ENCODE peak calls at places on chromosomes 11 and 22, in ten cellular contexts. One of them, this sample, is unnamed.

GRCh38 chr22:33828302-33828701 is 92.0 kb downstream of the LARGE1 start:
- DNase-seq in right lobe of liver: no peak
- DNase-seq in CD4-positive, alpha-beta T cell: no peak
- DNase-seq in kidney: no peak
- DNase-seq in naive thymus-derived CD4-positive, alpha-beta T cell: no peak
- DNase-seq in lower lobe of right lung: no peak
- DNase-seq in HepG2: no peak
- DNase-seq in brain microvascular endothelial cell: no peak
- DNase-seq in GM23248: no peak
- DNase-seq in hepatocyte: no peak
- DNase-seq in this sample: no peak

GRCh38 chr11:57901278-57901677 is 122.4 kb upstream of the OR9Q1 start:
- DNase-seq in brain microvascular endothelial cell: no peak
- DNase-seq in GM23248: no peak
- DNase-seq in naive thymus-derived CD4-positive, alpha-beta T cell: no peak
- DNase-seq in CD4-positive, alpha-beta T cell: no peak
- DNase-seq in HepG2: no peak
- DNase-seq in kidney: no peak
- DNase-seq in hepatocyte: no peak
- DNase-seq in lower lobe of right lung: no peak
- DNase-seq in right lobe of liver: no peak
- DNase-seq in this sample: no peak

GRCh38 chr22:28883917-28884753 is 763 bp downstream of the ZNRF3 start:
- DNase-seq in brain microvascular endothelial cell: peak; percentile 15
- DNase-seq in naive thymus-derived CD4-positive, alpha-beta T cell: peak; percentile 45
- DNase-seq in kidney: peak; percentile 85
- DNase-seq in hepatocyte: peak; percentile 67
- DNase-seq in HepG2: no peak
- DNase-seq in CD4-positive, alpha-beta T cell: peak; percentile 25
- DNase-seq in GM23248: peak; percentile 77
- DNase-seq in lower lobe of right lung: peak; percentile 65
- DNase-seq in right lobe of liver: peak; percentile 65
- DNase-seq in this sample: no peak

GRCh38 chr11:58609723-58610122 is 12.7 kb upstream of the CNTF start:
- DNase-seq in brain microvascular endothelial cell: no peak
- DNase-seq in lower lobe of right lung: no peak
- DNase-seq in hepatocyte: no peak
- DNase-seq in naive thymus-derived CD4-positive, alpha-beta T cell: no peak
- DNase-seq in CD4-positive, alpha-beta T cell: no peak
- DNase-seq in right lobe of liver: no peak
- DNase-seq in GM23248: no peak
- DNase-seq in HepG2: no peak
- DNase-seq in kidney: no peak
- DNase-seq in this sample: no peak

GRCh38 chr11:103091024-103091423 is 936 bp downstream of the DCUN1D5 start:
- DNase-seq in hepatocyte: peak; percentile 14
- DNase-seq in naive thymus-derived CD4-positive, alpha-beta T cell: no peak
- DNase-seq in brain microvascular endothelial cell: no peak
- DNase-seq in HepG2: peak; percentile 12
- DNase-seq in lower lobe of right lung: no peak
- DNase-seq in kidney: no peak
- DNase-seq in GM23248: peak; percentile 54
- DNase-seq in CD4-positive, alpha-beta T cell: no peak
- DNase-seq in right lobe of liver: no peak
- DNase-seq in this sample: no peak

GRCh38 chr11:70084046-70084984 is 6.2 kb downstream of the ANO1 start:
- DNase-seq in GM23248: no peak
- DNase-seq in kidney: no peak
- DNase-seq in lower lobe of right lung: no peak
- DNase-seq in right lobe of liver: no peak
- DNase-seq in HepG2: no peak
- DNase-seq in naive thymus-derived CD4-positive, alpha-beta T cell: no peak
- DNase-seq in hepatocyte: no peak
- DNase-seq in brain microvascular endothelial cell: no peak
- DNase-seq in CD4-positive, alpha-beta T cell: no peak
- DNase-seq in this sample: no peak

GRCh38 chr11:12075822-12076821 is 34.3 kb upstream of the MICAL2 start:
- DNase-seq in GM23248: peak; percentile 100
- DNase-seq in CD4-positive, alpha-beta T cell: no peak
- DNase-seq in right lobe of liver: no peak
- DNase-seq in hepatocyte: peak; percentile 55
- DNase-seq in brain microvascular endothelial cell: peak; percentile 100
- DNase-seq in lower lobe of right lung: no peak
- DNase-seq in HepG2: no peak
- DNase-seq in naive thymus-derived CD4-positive, alpha-beta T cell: no peak
- DNase-seq in kidney: peak; percentile 75
- DNase-seq in this sample: peak; percentile 81

GRCh38 chr11:26987726-26988125 is 6.2 kb upstream of the FIBIN start:
- DNase-seq in hepatocyte: no peak
- DNase-seq in lower lobe of right lung: no peak
- DNase-seq in GM23248: peak; percentile 18
- DNase-seq in brain microvascular endothelial cell: no peak
- DNase-seq in kidney: no peak
- DNase-seq in HepG2: no peak
- DNase-seq in naive thymus-derived CD4-positive, alpha-beta T cell: no peak
- DNase-seq in CD4-positive, alpha-beta T cell: no peak
- DNase-seq in right lobe of liver: no peak
- DNase-seq in this sample: no peak

DNA sequence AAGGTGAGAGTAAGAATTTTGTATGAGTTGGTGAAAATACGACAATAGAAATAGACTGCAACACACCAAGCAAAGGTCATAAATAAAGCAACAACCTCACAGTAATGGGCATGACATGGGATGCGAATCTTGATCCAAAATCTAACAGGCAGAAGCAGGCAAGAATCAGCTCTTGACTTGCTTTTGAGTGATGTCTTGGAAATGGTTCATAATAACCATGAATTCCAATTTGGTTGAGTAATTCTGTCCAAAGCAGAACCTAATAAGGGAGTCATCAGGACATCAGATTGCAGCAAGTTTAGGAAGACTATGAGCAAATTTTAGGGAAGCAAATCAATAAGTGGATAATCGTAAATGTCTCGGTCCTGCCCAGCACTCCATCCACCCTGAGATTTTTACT is 224.0 kb upstream of the ISX start:
- DNase-seq in HepG2: no peak
- DNase-seq in naive thymus-derived CD4-positive, alpha-beta T cell: no peak
- DNase-seq in kidney: no peak
- DNase-seq in brain microvascular endothelial cell: no peak
- DNase-seq in hepatocyte: no peak
- DNase-seq in right lobe of liver: no peak
- DNase-seq in GM23248: no peak
- DNase-seq in CD4-positive, alpha-beta T cell: no peak
- DNase-seq in lower lobe of right lung: no peak
- DNase-seq in this sample: no peak
- H3K27ac ChIP-seq in HepG2: no peak overlapping the region
- H3K27ac ChIP-seq in naive thymus-derived CD4-positive, alpha-beta T cell: no peak overlapping the region
- H3K27ac ChIP-seq in kidney: no peak overlapping the region
- H3K27ac ChIP-seq in brain microvascular endothelial cell: no peak overlapping the region
- H3K27ac ChIP-seq in hepatocyte: no peak overlapping the region
- H3K27ac ChIP-seq in right lobe of liver: no peak overlapping the region
- H3K27ac ChIP-seq in GM23248: no peak overlapping the region
- H3K27ac ChIP-seq in CD4-positive, alpha-beta T cell: no peak overlapping the region
- H3K27ac ChIP-seq in lower lobe of right lung: no peak overlapping the region
- H3K27ac ChIP-seq in this sample: no peak overlapping the region

GRCh38 chr11:71279916-71280645 is 27.7 kb upstream of the SHANK2 start:
- DNase-seq in naive thymus-derived CD4-positive, alpha-beta T cell: no peak
- DNase-seq in CD4-positive, alpha-beta T cell: no peak
- DNase-seq in right lobe of liver: no peak
- DNase-seq in brain microvascular endothelial cell: no peak
- DNase-seq in hepatocyte: no peak
- DNase-seq in kidney: no peak
- DNase-seq in lower lobe of right lung: no peak
- DNase-seq in HepG2: no peak
- DNase-seq in GM23248: no peak
- DNase-seq in this sample: no peak

GRCh38 chr11:71284525-71285092 is 32.2 kb upstream of the SHANK2 start:
- DNase-seq in hepatocyte: peak; percentile 47
- DNase-seq in naive thymus-derived CD4-positive, alpha-beta T cell: no peak
- DNase-seq in right lobe of liver: no peak
- DNase-seq in HepG2: peak; percentile 34
- DNase-seq in kidney: no peak
- DNase-seq in GM23248: no peak
- DNase-seq in brain microvascular endothelial cell: no peak
- DNase-seq in CD4-positive, alpha-beta T cell: no peak
- DNase-seq in lower lobe of right lung: no peak
- DNase-seq in this sample: no peak

GRCh38 chr11:71283960-71284359 is 31.6 kb upstream of the SHANK2 start:
- DNase-seq in GM23248: no peak
- DNase-seq in lower lobe of right lung: peak; percentile 86
- DNase-seq in CD4-positive, alpha-beta T cell: no peak
- DNase-seq in right lobe of liver: no peak
- DNase-seq in naive thymus-derived CD4-positive, alpha-beta T cell: no peak
- DNase-seq in HepG2: peak; percentile 62
- DNase-seq in kidney: no peak
- DNase-seq in hepatocyte: peak; percentile 71
- DNase-seq in brain microvascular endothelial cell: no peak
- DNase-seq in this sample: peak; percentile 41

GRCh38 chr11:71282581-71283351 is 30.4 kb upstream of the SHANK2 start:
- DNase-seq in GM23248: no peak
- DNase-seq in HepG2: peak; percentile 84
- DNase-seq in lower lobe of right lung: no peak
- DNase-seq in brain microvascular endothelial cell: no peak
- DNase-seq in hepatocyte: no peak
- DNase-seq in right lobe of liver: no peak
- DNase-seq in CD4-positive, alpha-beta T cell: no peak
- DNase-seq in naive thymus-derived CD4-positive, alpha-beta T cell: no peak
- DNase-seq in kidney: no peak
- DNase-seq in this sample: no peak

GRCh38 chr11:71281901-71282300 is 29.5 kb upstream of the SHANK2 start:
- DNase-seq in lower lobe of right lung: no peak
- DNase-seq in GM23248: no peak
- DNase-seq in kidney: no peak
- DNase-seq in HepG2: no peak
- DNase-seq in naive thymus-derived CD4-positive, alpha-beta T cell: no peak
- DNase-seq in right lobe of liver: no peak
- DNase-seq in hepatocyte: no peak
- DNase-seq in brain microvascular endothelial cell: no peak
- DNase-seq in CD4-positive, alpha-beta T cell: no peak
- DNase-seq in this sample: no peak
- H3K27ac ChIP-seq in lower lobe of right lung: no peak overlapping the region
- H3K27ac ChIP-seq in GM23248: no peak overlapping the region
- H3K27ac ChIP-seq in kidney: no peak overlapping the region
- H3K27ac ChIP-seq in HepG2: no peak overlapping the region
- H3K27ac ChIP-seq in naive thymus-derived CD4-positive, alpha-beta T cell: no peak overlapping the region
- H3K27ac ChIP-seq in right lobe of liver: no peak overlapping the region
- H3K27ac ChIP-seq in hepatocyte: no peak overlapping the region
- H3K27ac ChIP-seq in brain microvascular endothelial cell: no peak overlapping the region
- H3K27ac ChIP-seq in CD4-positive, alpha-beta T cell: no peak overlapping the region
- H3K27ac ChIP-seq in this sample: peak overlapping the region; percentile 56

DNA sequence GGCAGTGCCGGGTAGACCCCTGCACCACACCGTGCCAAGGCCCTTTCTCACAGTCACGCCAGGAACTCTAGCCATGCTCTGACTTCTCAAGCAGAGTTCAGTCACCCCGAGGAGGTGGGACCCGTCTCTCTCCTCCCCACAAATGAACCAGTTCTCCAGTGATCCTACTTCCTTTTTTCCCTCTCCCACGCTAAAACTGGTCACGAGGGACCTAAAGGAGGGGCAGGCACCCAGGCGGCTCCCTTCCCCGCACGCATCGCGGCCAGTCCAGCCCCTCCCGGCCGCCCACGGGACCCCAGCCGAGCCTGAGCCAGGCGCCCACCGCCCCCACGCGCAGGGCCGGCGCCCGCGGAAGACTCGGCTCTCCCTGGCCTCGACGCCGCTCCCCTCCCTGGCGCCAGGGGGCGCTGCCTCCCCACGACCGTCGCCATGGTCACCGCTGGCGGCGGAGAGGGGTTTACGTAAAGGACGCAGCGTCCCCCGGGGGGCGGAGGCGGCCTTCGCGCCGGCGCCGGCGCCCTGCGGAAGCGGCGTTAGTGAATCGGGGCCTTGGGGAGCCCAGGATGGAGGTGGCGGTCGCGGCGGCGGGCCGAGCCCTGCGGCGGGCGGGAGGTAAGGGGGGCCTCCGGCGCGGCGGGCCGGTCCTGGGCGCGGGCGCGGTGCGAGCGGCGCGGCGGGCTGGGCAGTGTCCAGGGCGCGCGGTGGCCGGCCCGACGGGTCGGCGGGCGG is at the start of gene DAGLA:
- DNase-seq in kidney: peak; percentile 89
- DNase-seq in right lobe of liver: peak; percentile 70
- DNase-seq in brain microvascular endothelial cell: no peak
- DNase-seq in lower lobe of right lung: peak; percentile 82
- DNase-seq in GM23248: peak; percentile 70
- DNase-seq in CD4-positive, alpha-beta T cell: peak; percentile 83
- DNase-seq in HepG2: peak; percentile 49
- DNase-seq in hepatocyte: peak; percentile 88
- DNase-seq in naive thymus-derived CD4-positive, alpha-beta T cell: peak; percentile 67
- DNase-seq in this sample: no peak
- H3K27ac ChIP-seq in kidney: no peak within 1 kb of the TSS
- H3K27ac ChIP-seq in right lobe of liver: no peak within 1 kb of the TSS
- H3K27ac ChIP-seq in brain microvascular endothelial cell: no peak within 1 kb of the TSS
- H3K27ac ChIP-seq in lower lobe of right lung: no peak within 1 kb of the TSS
- H3K27ac ChIP-seq in GM23248: no peak within 1 kb of the TSS
- H3K27ac ChIP-seq in CD4-positive, alpha-beta T cell: no peak within 1 kb of the TSS
- H3K27ac ChIP-seq in HepG2: peak within 1 kb of the TSS; percentile 68
- H3K27ac ChIP-seq in hepatocyte: peak within 1 kb of the TSS; percentile 95
- H3K27ac ChIP-seq in naive thymus-derived CD4-positive, alpha-beta T cell: no peak within 1 kb of the TSS
- H3K27ac ChIP-seq in this sample: no peak within 1 kb of the TSS

GRCh38 chr11:8263109-8263768 is 439 bp downstream of the LMO1 start:
- DNase-seq in naive thymus-derived CD4-positive, alpha-beta T cell: no peak
- DNase-seq in right lobe of liver: peak; percentile 35
- DNase-seq in lower lobe of right lung: no peak
- DNase-seq in CD4-positive, alpha-beta T cell: no peak
- DNase-seq in HepG2: no peak
- DNase-seq in kidney: peak; percentile 71
- DNase-seq in hepatocyte: no peak
- DNase-seq in GM23248: peak; percentile 42
- DNase-seq in brain microvascular endothelial cell: peak; percentile 6
- DNase-seq in this sample: no peak

GRCh38 chr11:8261921-8262551 is 1.6 kb downstream of the LMO1 start:
- DNase-seq in kidney: peak; percentile 46
- DNase-seq in lower lobe of right lung: peak; percentile 28
- DNase-seq in naive thymus-derived CD4-positive, alpha-beta T cell: no peak
- DNase-seq in GM23248: no peak
- DNase-seq in hepatocyte: no peak
- DNase-seq in CD4-positive, alpha-beta T cell: no peak
- DNase-seq in brain microvascular endothelial cell: no peak
- DNase-seq in right lobe of liver: peak; percentile 24
- DNase-seq in HepG2: no peak
- DNase-seq in this sample: no peak

GRCh38 chr11:8265681-8266241 is 2.1 kb upstream of the LMO1 start:
- DNase-seq in right lobe of liver: peak; percentile 35
- DNase-seq in naive thymus-derived CD4-positive, alpha-beta T cell: no peak
- DNase-seq in CD4-positive, alpha-beta T cell: no peak
- DNase-seq in GM23248: peak; percentile 28
- DNase-seq in hepatocyte: no peak
- DNase-seq in kidney: peak; percentile 46
- DNase-seq in HepG2: no peak
- DNase-seq in lower lobe of right lung: peak; percentile 18
- DNase-seq in brain microvascular endothelial cell: no peak
- DNase-seq in this sample: no peak

GRCh38 chr11:8262552-8263108 is 1.0 kb downstream of the LMO1 start:
- DNase-seq in brain microvascular endothelial cell: peak; percentile 40
- DNase-seq in naive thymus-derived CD4-positive, alpha-beta T cell: no peak
- DNase-seq in GM23248: peak; percentile 86
- DNase-seq in lower lobe of right lung: peak; percentile 49
- DNase-seq in hepatocyte: peak; percentile 66
- DNase-seq in kidney: peak; percentile 79
- DNase-seq in right lobe of liver: peak; percentile 55
- DNase-seq in HepG2: no peak
- DNase-seq in CD4-positive, alpha-beta T cell: no peak
- DNase-seq in this sample: no peak

DNA sequence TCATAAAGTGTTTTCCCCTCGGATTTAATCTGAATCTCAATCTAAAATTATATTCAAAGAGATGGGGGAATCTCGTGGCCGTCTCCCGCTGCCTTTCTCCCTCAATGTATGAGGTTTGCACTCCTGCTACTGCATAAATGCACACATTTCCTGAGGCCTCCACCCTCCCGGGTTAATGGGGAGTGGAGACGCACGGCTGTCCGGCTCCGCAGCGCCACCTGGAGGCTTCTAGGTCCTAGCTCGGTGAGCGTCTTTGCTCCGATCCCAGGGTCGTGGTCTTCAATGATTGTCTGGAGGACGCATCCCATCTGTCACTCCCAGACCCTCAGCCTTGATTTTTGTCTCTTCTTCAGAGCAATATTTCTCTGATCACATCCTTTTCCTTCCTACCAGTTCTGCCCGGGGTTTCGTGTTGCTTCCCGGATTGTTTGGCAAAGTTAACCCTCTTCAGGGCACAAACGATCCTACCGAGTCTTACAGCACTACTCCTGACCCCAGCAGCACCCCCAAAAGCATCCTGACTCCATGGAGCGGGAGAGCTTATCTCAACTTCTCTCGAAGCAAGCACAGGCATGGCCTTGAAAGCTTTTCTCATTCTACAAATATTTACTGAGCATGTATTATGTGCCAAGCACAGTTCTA is at the start of gene LMO1:
- DNase-seq in right lobe of liver: peak; percentile 81
- DNase-seq in brain microvascular endothelial cell: peak; percentile 73
- DNase-seq in HepG2: peak; percentile 41
- DNase-seq in hepatocyte: peak; percentile 91
- DNase-seq in lower lobe of right lung: peak; percentile 84
- DNase-seq in GM23248: peak; percentile 83
- DNase-seq in kidney: peak; percentile 90
- DNase-seq in naive thymus-derived CD4-positive, alpha-beta T cell: peak; percentile 55
- DNase-seq in CD4-positive, alpha-beta T cell: peak; percentile 61
- DNase-seq in this sample: no peak
- H3K27ac ChIP-seq in right lobe of liver: no peak within 1 kb of the TSS
- H3K27ac ChIP-seq in brain microvascular endothelial cell: no peak within 1 kb of the TSS
- H3K27ac ChIP-seq in HepG2: no peak within 1 kb of the TSS
- H3K27ac ChIP-seq in hepatocyte: no peak within 1 kb of the TSS
- H3K27ac ChIP-seq in lower lobe of right lung: no peak within 1 kb of the TSS
- H3K27ac ChIP-seq in GM23248: no peak within 1 kb of the TSS
- H3K27ac ChIP-seq in kidney: no peak within 1 kb of the TSS
- H3K27ac ChIP-seq in naive thymus-derived CD4-positive, alpha-beta T cell: no peak within 1 kb of the TSS
- H3K27ac ChIP-seq in CD4-positive, alpha-beta T cell: no peak within 1 kb of the TSS
- H3K27ac ChIP-seq in this sample: no peak within 1 kb of the TSS

This sample was measured in epithelial cell of prostate.